ENCODE peak calls at places on chromosome 2, in five cellular contexts. E is HCT116, C is GM23338, X is stomach, K is sigmoid colon. W is an unnamed sample.

GRCh38 chr2:117832905-117833613 is 18.6 kb downstream of the DDX18 start:
- DNase-seq in E (no peak), C (peak; percentile 52), X (no peak), K (no peak), W (no peak)

GRCh38 chr2:61272421-61273070 is 110.6 kb downstream of the C2orf74 start:
- DNase-seq in E (no peak), C (no peak), X (no peak), K (no peak), W (no peak)

GRCh38 chr2:75100011-75100680 is 99.2 kb downstream of the TACR1 start:
- DNase-seq in E (no peak), C (no peak), X (no peak), K (no peak), W (no peak)

GRCh38 chr2:33475381-33476099 is 909 bp upstream of the RASGRP3 start:
- DNase-seq in E (peak; percentile 78), C (peak; percentile 90), X (peak; percentile 78), K (peak; percentile 78), W (peak; percentile 87)

GRCh38 chr2:201261471-201261870 is 1.1 kb downstream of the CASP8 start:
- DNase-seq in E (no peak), C (peak; percentile 24), X (no peak), K (no peak), W (peak; percentile 57)

GRCh38 chr2:16773080-16773713 is 107.6 kb upstream of the CYRIA start:
- DNase-seq in E (peak; percentile 36), C (peak; percentile 78), X (peak; percentile 38), K (no peak), W (no peak)

GRCh38 chr2:64943387-64944150 is 45.6 kb upstream of the SLC1A4 start:
- DNase-seq in E (no peak), C (no peak), X (peak; percentile 48), K (peak; percentile 88), W (no peak)

GRCh38 chr2:203688798-203689197 is 17.6 kb upstream of the CD28 start:
- DNase-seq in E (no peak), C (peak; percentile 9), X (no peak), K (no peak), W (peak; percentile 23)

GRCh38 chr2:55277310-55277709 is 8.3 kb upstream of the MTIF2 start:
- DNase-seq in E (no peak), C (no peak), X (no peak), K (no peak), W (peak; percentile 63)

GRCh38 chr2:236636714-236637485 is 67.3 kb downstream of the ACKR3 start:
- DNase-seq in E (no peak), C (no peak), X (no peak), K (peak; percentile 66), W (no peak)

GRCh38 chr2:50987914-50988313 is 44.0 kb downstream of the NRXN1 start:
- DNase-seq in E (no peak), C (no peak), X (no peak), K (no peak), W (no peak)
- TF ChIP-seq POLR2AphosphoS5 in E (no peak), C (no peak), X (no peak), K (no peak), W (no peak)

DNA sequence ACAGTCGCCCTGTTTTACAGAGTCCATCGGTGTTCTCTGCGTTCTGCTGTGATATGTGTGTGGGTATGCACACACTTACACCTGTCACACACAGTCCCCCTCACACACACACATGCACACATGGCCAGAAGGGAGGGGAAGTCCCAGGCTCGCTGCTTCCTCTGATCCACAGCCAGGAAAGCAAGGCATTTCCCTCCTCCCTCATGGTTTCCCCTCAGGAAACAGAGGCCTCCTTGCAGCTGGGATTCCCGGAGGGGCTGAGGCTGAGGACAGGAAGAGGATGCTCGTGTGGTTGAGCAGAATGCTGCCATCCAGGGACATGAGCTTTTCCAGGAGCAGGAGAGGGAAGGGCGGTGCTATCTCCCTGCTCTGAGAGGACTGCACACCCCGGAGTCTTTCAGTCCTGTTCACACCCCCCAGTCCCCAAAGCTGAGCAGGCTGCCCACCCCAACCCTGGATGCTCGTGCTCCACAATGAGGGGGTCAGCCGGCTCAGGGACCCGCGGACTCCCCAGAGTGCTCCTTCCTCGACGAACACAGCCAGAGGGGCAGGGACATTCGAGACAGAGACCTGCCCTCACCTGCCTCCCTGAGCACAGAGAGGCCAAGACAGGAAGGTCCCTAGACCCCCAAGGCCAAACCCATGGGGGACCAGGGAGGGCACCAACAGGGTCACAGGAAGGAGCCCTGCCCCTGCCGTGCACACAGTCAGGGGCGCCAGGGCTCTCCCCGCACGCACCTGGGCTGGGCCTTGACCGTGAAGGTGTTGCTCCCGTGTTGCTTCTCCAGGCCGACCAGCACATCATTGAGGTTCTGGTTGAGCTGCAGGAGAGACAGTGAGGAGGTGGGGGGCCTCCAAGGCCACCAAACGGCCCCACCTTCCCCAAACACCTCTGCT is 45.3 kb downstream of the BIN1 start:
- DNase-seq in E (no peak), C (no peak), X (no peak), K (no peak), W (no peak)
- TF ChIP-seq POLR2AphosphoS5 in E (no peak), C (no peak), X (peak; percentile 57), K (peak; percentile 58), W (peak; percentile 15)

DNA sequence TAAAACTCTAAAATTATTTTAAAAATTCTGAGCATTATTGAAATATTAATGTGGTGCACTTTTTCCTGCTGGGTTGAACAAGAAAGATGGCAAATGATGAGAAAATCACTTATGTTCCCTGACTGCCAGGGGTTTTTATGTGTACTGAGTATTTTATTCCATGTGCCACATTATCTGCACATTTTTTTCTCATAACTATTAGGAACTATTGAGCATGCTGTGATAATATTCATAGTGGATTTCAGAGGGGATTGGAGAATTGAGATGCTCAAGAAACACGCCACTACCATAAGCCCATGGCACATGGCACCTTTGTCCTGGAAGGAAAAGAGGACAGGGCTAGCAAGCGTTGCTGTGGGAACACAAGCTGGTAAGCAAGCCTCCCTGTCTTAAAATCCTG is 478.5 kb upstream of the GYPC start:
- DNase-seq in E (no peak), C (no peak), X (no peak), K (no peak), W (no peak)
- TF ChIP-seq POLR2AphosphoS5 in E (no peak), C (no peak), X (no peak), K (no peak), W (no peak)

DNA sequence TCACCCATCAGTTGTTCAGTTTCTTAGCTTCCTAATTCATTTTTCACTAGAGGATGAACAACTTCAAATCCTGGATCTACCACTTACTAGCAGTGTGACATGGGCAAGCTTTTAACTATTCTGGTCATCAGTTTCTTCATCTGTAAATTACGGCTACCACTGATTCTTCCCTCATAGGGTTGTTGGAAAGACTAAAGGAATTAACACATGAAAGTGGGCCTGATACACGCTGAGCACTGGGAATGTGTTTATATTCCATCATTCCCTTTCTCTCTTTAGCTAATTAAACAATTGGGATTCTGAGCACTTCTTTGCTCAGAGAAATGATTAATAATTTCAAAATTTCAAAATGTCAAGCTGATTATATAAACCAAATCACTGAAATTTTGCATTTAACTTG is 862.3 kb upstream of the GCFC2 start:
- DNase-seq in E (no peak), C (peak; percentile 51), X (no peak), K (no peak), W (no peak)
- TF ChIP-seq POLR2AphosphoS5 in E (no peak), C (no peak), X (no peak), K (no peak), W (no peak)

DNA sequence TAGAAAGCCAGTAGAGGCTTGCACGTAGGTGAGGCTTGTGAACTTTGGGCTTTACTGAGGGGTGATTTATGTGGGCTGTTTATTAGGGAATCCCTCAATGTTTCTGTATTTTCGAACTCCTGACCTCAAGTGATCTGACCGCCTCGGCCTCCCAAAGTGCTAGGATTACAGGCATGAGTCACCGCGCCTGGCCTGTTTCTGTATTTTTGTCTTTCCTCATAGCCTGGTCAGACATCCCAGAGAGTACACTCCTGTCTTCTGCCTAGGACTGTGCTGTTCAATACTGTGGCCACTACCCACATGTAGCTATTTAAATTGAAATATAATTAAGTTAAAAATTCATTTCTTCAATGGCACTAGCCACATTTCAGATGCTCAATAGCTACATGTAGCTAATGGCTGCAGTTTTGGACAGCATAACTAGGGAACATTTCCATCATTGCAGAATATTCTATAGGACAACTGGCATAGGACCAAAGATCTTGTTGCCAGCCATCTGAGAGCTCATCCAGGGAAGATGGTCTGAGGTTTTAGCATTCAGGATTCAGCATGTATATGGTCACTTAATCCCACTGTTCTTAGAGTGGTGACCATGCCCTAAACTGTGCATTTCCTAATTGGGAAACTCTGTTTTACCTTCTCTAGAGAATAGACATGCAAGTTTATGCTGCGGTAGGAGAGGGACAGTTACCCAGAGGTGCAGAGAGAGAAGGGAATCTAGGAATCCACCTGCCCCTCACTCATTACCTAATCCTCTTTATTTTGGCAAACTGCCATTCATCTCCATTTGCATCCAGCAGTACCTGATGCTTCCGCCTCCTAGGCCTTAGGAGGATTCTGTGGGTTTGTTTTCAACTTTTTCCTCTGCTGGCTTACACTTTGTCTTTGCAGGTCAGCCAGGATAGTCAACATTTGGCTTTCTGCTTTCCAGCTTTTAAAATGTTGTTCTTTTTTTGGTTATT is 64.4 kb downstream of the LCLAT1 start:
- DNase-seq in E (peak; percentile 57), C (peak; percentile 11), X (no peak), K (peak; percentile 79), W (peak; percentile 35)
- TF ChIP-seq POLR2AphosphoS5 in E (peak; percentile 51), C (no peak), X (no peak), K (peak; percentile 60), W (peak; percentile 25)

GRCh38 chr2:226529556-226529955 is 270.1 kb downstream of the IRS1 start:
- DNase-seq in E (no peak), C (no peak), X (no peak), K (no peak), W (no peak)

GRCh38 chr2:226526731-226527130 is 272.9 kb downstream of the IRS1 start:
- DNase-seq in E (no peak), C (no peak), X (no peak), K (no peak), W (no peak)

GRCh38 chr2:226520723-226521122 is 278.9 kb downstream of the IRS1 start:
- DNase-seq in E (no peak), C (no peak), X (no peak), K (no peak), W (no peak)

GRCh38 chr2:226524381-226524843 is 275.2 kb downstream of the IRS1 start:
- DNase-seq in E (no peak), C (no peak), X (no peak), K (no peak), W (no peak)
- TF ChIP-seq POLR2AphosphoS5 in E (no peak), C (no peak), X (peak; percentile 45), K (peak; percentile 30), W (peak; percentile 78)

DNA sequence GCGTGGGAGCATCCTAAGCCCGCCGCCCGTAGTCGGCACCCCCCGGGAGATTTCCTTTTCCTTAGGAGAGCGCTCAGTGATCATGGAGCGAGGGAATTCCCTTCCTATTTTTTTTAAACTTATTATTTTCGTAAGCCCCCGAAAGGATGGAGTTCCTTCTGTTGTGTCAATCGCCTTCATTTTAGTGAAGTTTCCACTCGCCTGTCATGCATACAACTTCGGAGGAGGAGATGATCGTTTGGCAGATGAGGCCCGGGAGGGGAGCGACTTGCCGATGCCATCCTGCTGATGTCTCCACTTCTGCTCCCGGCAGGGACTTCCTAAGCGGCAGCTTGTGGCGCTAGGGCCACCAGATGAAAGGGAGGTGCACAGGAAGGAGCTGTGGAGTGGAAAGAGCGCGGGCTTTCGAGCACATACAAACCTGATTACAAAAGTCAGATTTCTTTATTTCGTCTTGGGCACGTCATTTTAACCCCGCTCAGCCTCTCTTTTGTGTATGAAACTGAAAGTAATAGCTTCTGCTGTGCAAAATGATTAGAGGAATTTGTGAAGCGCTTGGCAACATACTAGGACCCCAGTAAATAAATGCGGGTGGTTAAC is at the start of gene ADGRF3:
- DNase-seq in E (no peak), C (peak; percentile 59), X (peak; percentile 65), K (peak; percentile 72), W (peak; percentile 75)
- TF ChIP-seq POLR2AphosphoS5 in E (no peak), C (no peak), X (peak; percentile 65), K (peak; percentile 37), W (peak; percentile 54)